ENCODE peak calls at places on chromosomes 16 and 17, in six cellular contexts. One of them, this sample, is unnamed.

GRCh38 chr17:288802-289356 is 63.7 kb downstream of the RPH3AL start:
- DNase-seq in testis: no peak
- DNase-seq in neuronal stem cell: no peak
- DNase-seq in adrenal gland: no peak
- DNase-seq in fibroblast of villous mesenchyme: no peak
- DNase-seq in hepatocyte: no peak
- DNase-seq in this sample: no peak

GRCh38 chr17:8365143-8365542 is 11.4 kb downstream of the KRABD2 start:
- DNase-seq in testis: no peak
- DNase-seq in hepatocyte: no peak
- DNase-seq in adrenal gland: no peak
- DNase-seq in neuronal stem cell: no peak
- DNase-seq in fibroblast of villous mesenchyme: no peak
- DNase-seq in this sample: no peak

GRCh38 chr17:81025756-81026155 is 9.2 kb upstream of the BAIAP2 start:
- DNase-seq in testis: no peak
- DNase-seq in adrenal gland: no peak
- DNase-seq in fibroblast of villous mesenchyme: no peak
- DNase-seq in neuronal stem cell: no peak
- DNase-seq in hepatocyte: no peak
- DNase-seq in this sample: no peak

GRCh38 chr17:1203111-1203966 is 23.6 kb upstream of the ABR start:
- DNase-seq in fibroblast of villous mesenchyme: peak; percentile 64
- DNase-seq in adrenal gland: peak; percentile 77
- DNase-seq in hepatocyte: peak; percentile 86
- DNase-seq in neuronal stem cell: peak; percentile 73
- DNase-seq in testis: peak; percentile 80
- DNase-seq in this sample: no peak

GRCh38 chr17:16415031-16415924 is at the start of gene TRPV2:
- DNase-seq in testis: no peak
- DNase-seq in adrenal gland: no peak
- DNase-seq in neuronal stem cell: no peak
- DNase-seq in hepatocyte: peak; percentile 32
- DNase-seq in fibroblast of villous mesenchyme: peak; percentile 22
- DNase-seq in this sample: no peak

GRCh38 chr17:77618731-77619130 is 339.8 kb upstream of the TNRC6C start:
- DNase-seq in hepatocyte: no peak
- DNase-seq in fibroblast of villous mesenchyme: no peak
- DNase-seq in adrenal gland: no peak
- DNase-seq in neuronal stem cell: no peak
- DNase-seq in testis: no peak
- DNase-seq in this sample: no peak

GRCh38 chr16:69166221-69166833 is 20.6 kb upstream of the SNTB2 start:
- DNase-seq in testis: peak; percentile 28
- DNase-seq in adrenal gland: no peak
- DNase-seq in hepatocyte: no peak
- DNase-seq in fibroblast of villous mesenchyme: peak; percentile 22
- DNase-seq in neuronal stem cell: no peak
- DNase-seq in this sample: no peak

GRCh38 chr16:76614255-76614654 is 337.1 kb downstream of the CNTNAP4 start:
- DNase-seq in neuronal stem cell: no peak
- DNase-seq in hepatocyte: no peak
- DNase-seq in testis: no peak
- DNase-seq in adrenal gland: no peak
- DNase-seq in fibroblast of villous mesenchyme: no peak
- DNase-seq in this sample: no peak

GRCh38 chr16:75413951-75414350 is 19.4 kb downstream of the CFDP1 start:
- DNase-seq in neuronal stem cell: no peak
- DNase-seq in adrenal gland: no peak
- DNase-seq in testis: no peak
- DNase-seq in fibroblast of villous mesenchyme: no peak
- DNase-seq in hepatocyte: no peak
- DNase-seq in this sample: no peak

GRCh38 chr16:57192720-57193486 is 6.8 kb downstream of the RSPRY1 start:
- DNase-seq in testis: no peak
- DNase-seq in neuronal stem cell: no peak
- DNase-seq in hepatocyte: no peak
- DNase-seq in fibroblast of villous mesenchyme: peak; percentile 85
- DNase-seq in adrenal gland: no peak
- DNase-seq in this sample: no peak

GRCh38 chr16:56257260-56257659 is 66.0 kb downstream of the GNAO1 start:
- DNase-seq in adrenal gland: no peak
- DNase-seq in fibroblast of villous mesenchyme: no peak
- DNase-seq in neuronal stem cell: no peak
- DNase-seq in hepatocyte: peak; percentile 59
- DNase-seq in testis: peak; percentile 68
- DNase-seq in this sample: no peak

GRCh38 chr16:12455287-12455798 is 348.3 kb downstream of the CPPED1 start:
- DNase-seq in hepatocyte: peak; percentile 86
- DNase-seq in testis: peak; percentile 75
- DNase-seq in neuronal stem cell: peak; percentile 51
- DNase-seq in adrenal gland: peak; percentile 57
- DNase-seq in fibroblast of villous mesenchyme: peak; percentile 43
- DNase-seq in this sample: no peak

GRCh38 chr16:70778901-70779309 is 22.1 kb downstream of the VAC14 start:
- DNase-seq in neuronal stem cell: peak; percentile 75
- DNase-seq in adrenal gland: peak; percentile 46
- DNase-seq in hepatocyte: peak; percentile 88
- DNase-seq in testis: peak; percentile 68
- DNase-seq in fibroblast of villous mesenchyme: peak; percentile 93
- DNase-seq in this sample: no peak

GRCh38 chr16:89201467-89202377 is 1.4 kb upstream of the SLC22A31 start:
- DNase-seq in testis: peak; percentile 83
- DNase-seq in fibroblast of villous mesenchyme: peak; percentile 67
- DNase-seq in hepatocyte: peak; percentile 95
- DNase-seq in neuronal stem cell: peak; percentile 84
- DNase-seq in adrenal gland: peak; percentile 89
- DNase-seq in this sample: no peak

GRCh38 chr16:69417537-69418199 is 6.8 kb upstream of the CYB5B start:
- DNase-seq in fibroblast of villous mesenchyme: peak; percentile 81
- DNase-seq in neuronal stem cell: no peak
- DNase-seq in hepatocyte: peak; percentile 35
- DNase-seq in testis: no peak
- DNase-seq in adrenal gland: no peak
- DNase-seq in this sample: no peak

GRCh38 chr16:70395345-70395901 is 43.5 kb downstream of the ST3GAL2 start:
- DNase-seq in testis: peak; percentile 55
- DNase-seq in neuronal stem cell: peak; percentile 48
- DNase-seq in adrenal gland: peak; percentile 54
- DNase-seq in fibroblast of villous mesenchyme: peak; percentile 50
- DNase-seq in hepatocyte: peak; percentile 78
- DNase-seq in this sample: no peak

GRCh38 chr16:57262841-57263584 is 18.0 kb downstream of the ARL2BP start:
- DNase-seq in hepatocyte: no peak
- DNase-seq in fibroblast of villous mesenchyme: no peak
- DNase-seq in testis: peak; percentile 16
- DNase-seq in neuronal stem cell: no peak
- DNase-seq in adrenal gland: no peak
- DNase-seq in this sample: no peak

GRCh38 chr16:16007743-16008111 is 58.3 kb downstream of the ABCC1 start:
- DNase-seq in neuronal stem cell: no peak
- DNase-seq in adrenal gland: no peak
- DNase-seq in fibroblast of villous mesenchyme: no peak
- DNase-seq in hepatocyte: no peak
- DNase-seq in testis: no peak
- DNase-seq in this sample: peak; percentile 32

GRCh38 chr16:25747160-25747758 is 55.5 kb downstream of the HS3ST4 start:
- DNase-seq in hepatocyte: peak; percentile 41
- DNase-seq in fibroblast of villous mesenchyme: no peak
- DNase-seq in testis: peak; percentile 16
- DNase-seq in neuronal stem cell: peak; percentile 56
- DNase-seq in adrenal gland: peak; percentile 14
- DNase-seq in this sample: no peak

GRCh38 chr16:23836404-23837291 is 865 bp downstream of the PRKCB start:
- DNase-seq in testis: peak; percentile 30
- DNase-seq in neuronal stem cell: no peak
- DNase-seq in adrenal gland: no peak
- DNase-seq in fibroblast of villous mesenchyme: no peak
- DNase-seq in hepatocyte: peak; percentile 13
- DNase-seq in this sample: peak; percentile 77

GRCh38 chr17:82019905-82020873 is 2.5 kb downstream of the CENPX start:
- DNase-seq in neuronal stem cell: peak; percentile 56
- DNase-seq in testis: peak; percentile 58
- DNase-seq in hepatocyte: peak; percentile 79
- DNase-seq in adrenal gland: peak; percentile 57
- DNase-seq in fibroblast of villous mesenchyme: peak; percentile 41
- DNase-seq in this sample: no peak

GRCh38 chr17:74353446-74354060 is 8.1 kb downstream of the BTBD17 start:
- DNase-seq in neuronal stem cell: no peak
- DNase-seq in fibroblast of villous mesenchyme: no peak
- DNase-seq in hepatocyte: no peak
- DNase-seq in testis: no peak
- DNase-seq in adrenal gland: no peak
- DNase-seq in this sample: no peak

GRCh38 chr16:2973605-2974318 is 4.6 kb downstream of the PAQR4 start:
- DNase-seq in adrenal gland: no peak
- DNase-seq in neuronal stem cell: no peak
- DNase-seq in fibroblast of villous mesenchyme: no peak
- DNase-seq in hepatocyte: no peak
- DNase-seq in testis: no peak
- DNase-seq in this sample: no peak

GRCh38 chr17:45172541-45173286 is 11.0 kb downstream of the HEXIM2 start:
- DNase-seq in testis: peak; percentile 70
- DNase-seq in hepatocyte: peak; percentile 64
- DNase-seq in neuronal stem cell: no peak
- DNase-seq in adrenal gland: peak; percentile 80
- DNase-seq in fibroblast of villous mesenchyme: peak; percentile 54
- DNase-seq in this sample: peak; percentile 96

GRCh38 chr17:1597861-1598342 is 30.7 kb downstream of the SLC43A2 start:
- DNase-seq in testis: no peak
- DNase-seq in hepatocyte: peak; percentile 57
- DNase-seq in neuronal stem cell: no peak
- DNase-seq in fibroblast of villous mesenchyme: no peak
- DNase-seq in adrenal gland: no peak
- DNase-seq in this sample: no peak

GRCh38 chr16:82627811-82628339 is 1.1 kb downstream of the CDH13 start:
- DNase-seq in neuronal stem cell: no peak
- DNase-seq in testis: no peak
- DNase-seq in adrenal gland: no peak
- DNase-seq in hepatocyte: no peak
- DNase-seq in fibroblast of villous mesenchyme: no peak
- DNase-seq in this sample: no peak
- H3K4me3 ChIP-seq in neuronal stem cell: no peak overlapping the region
- H3K4me3 ChIP-seq in testis: peak overlapping the region; percentile 2
- H3K4me3 ChIP-seq in adrenal gland: peak overlapping the region; percentile 46
- H3K4me3 ChIP-seq in hepatocyte: peak overlapping the region; percentile 42
- H3K4me3 ChIP-seq in fibroblast of villous mesenchyme: peak overlapping the region; percentile 83
- H3K4me3 ChIP-seq in this sample: no peak overlapping the region

DNA sequence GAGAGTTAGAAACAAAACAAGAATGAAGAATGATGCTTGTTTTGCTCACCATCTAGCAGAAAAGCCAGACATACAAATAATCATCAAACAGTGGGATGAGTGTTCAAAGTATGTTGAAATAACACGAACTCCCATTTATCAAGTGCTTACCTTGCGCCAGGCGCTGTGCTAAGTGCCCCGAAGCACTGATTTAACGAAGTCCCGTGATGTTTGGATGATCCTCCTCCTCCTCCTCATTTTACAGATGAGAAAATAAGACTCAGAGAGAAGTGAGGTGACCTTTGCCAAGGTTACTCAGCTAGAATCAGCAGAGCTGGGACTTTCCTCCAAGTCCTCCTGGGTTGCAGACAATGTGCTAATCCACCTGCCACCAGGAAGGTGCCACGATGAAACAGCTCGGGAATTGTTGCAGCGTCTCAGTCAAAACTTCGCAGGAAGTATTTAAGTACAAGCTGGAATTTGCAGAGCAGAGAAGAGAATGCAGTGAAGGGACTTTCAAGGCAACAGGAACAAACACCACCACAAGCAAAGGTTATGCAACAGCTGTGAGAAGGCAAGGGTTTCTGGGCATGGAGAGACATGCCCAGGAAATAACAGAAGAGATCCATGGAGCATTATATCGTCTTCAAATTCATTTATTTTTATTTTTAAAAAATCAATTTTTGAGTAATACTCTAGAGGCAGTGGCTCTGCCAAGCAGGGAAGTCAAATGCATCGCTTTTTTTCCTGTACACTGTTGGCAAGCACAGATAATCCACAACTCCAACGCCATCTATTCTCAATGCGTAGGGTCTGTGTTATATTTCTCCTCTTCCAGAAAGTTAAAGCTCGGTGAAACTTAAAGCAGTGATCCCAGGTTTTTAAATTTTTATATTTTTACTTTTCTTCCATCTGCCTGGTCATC is 11.1 kb downstream of the PRCD start:
- DNase-seq in adrenal gland: no peak
- DNase-seq in neuronal stem cell: no peak
- DNase-seq in fibroblast of villous mesenchyme: peak; percentile 82
- DNase-seq in hepatocyte: no peak
- DNase-seq in testis: no peak
- DNase-seq in this sample: no peak
- H3K4me3 ChIP-seq in adrenal gland: peak overlapping the region; percentile 21
- H3K4me3 ChIP-seq in neuronal stem cell: no peak overlapping the region
- H3K4me3 ChIP-seq in fibroblast of villous mesenchyme: peak overlapping the region; percentile 32
- H3K4me3 ChIP-seq in hepatocyte: no peak overlapping the region
- H3K4me3 ChIP-seq in testis: no peak overlapping the region
- H3K4me3 ChIP-seq in this sample: no peak overlapping the region

GRCh38 chr17:40361925-40362695 is 2.4 kb downstream of the GJD3 start:
- DNase-seq in hepatocyte: no peak
- DNase-seq in adrenal gland: no peak
- DNase-seq in testis: no peak
- DNase-seq in neuronal stem cell: no peak
- DNase-seq in fibroblast of villous mesenchyme: no peak
- DNase-seq in this sample: no peak
- H3K4me3 ChIP-seq in hepatocyte: no peak overlapping the region
- H3K4me3 ChIP-seq in adrenal gland: peak overlapping the region; percentile 57
- H3K4me3 ChIP-seq in testis: peak overlapping the region; percentile 51
- H3K4me3 ChIP-seq in neuronal stem cell: peak overlapping the region; percentile 54
- H3K4me3 ChIP-seq in fibroblast of villous mesenchyme: peak overlapping the region; percentile 62
- H3K4me3 ChIP-seq in this sample: peak overlapping the region; percentile 42

GRCh38 chr16:84763164-84763563 is 56.6 kb upstream of the CRISPLD2 start:
- DNase-seq in testis: no peak
- DNase-seq in fibroblast of villous mesenchyme: no peak
- DNase-seq in hepatocyte: no peak
- DNase-seq in neuronal stem cell: no peak
- DNase-seq in adrenal gland: no peak
- DNase-seq in this sample: no peak
- H3K4me3 ChIP-seq in testis: no peak overlapping the region
- H3K4me3 ChIP-seq in fibroblast of villous mesenchyme: no peak overlapping the region
- H3K4me3 ChIP-seq in hepatocyte: no peak overlapping the region
- H3K4me3 ChIP-seq in neuronal stem cell: no peak overlapping the region
- H3K4me3 ChIP-seq in adrenal gland: no peak overlapping the region
- H3K4me3 ChIP-seq in this sample: no peak overlapping the region

DNA sequence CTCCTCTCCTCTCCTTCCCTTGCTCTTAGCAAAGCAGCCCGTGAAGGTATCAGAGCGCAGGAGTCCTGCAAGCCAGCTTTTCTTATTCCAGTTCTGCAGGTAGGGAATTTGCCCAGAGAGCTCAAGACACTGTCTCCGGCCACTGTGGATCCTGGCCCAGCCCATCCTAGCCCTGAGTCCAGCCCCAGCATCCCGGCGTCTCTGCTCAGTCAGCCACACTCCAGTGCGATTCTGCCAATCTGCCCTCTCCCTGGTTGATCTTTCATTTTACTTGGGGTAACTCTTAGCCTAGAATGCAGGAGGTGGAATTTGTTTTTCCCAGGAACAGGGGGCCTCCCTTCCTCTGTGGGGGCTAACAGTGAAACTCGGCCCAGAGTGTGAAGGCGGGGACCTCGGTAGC is 176.9 kb upstream of the GSE1 start:
- DNase-seq in fibroblast of villous mesenchyme: no peak
- DNase-seq in neuronal stem cell: no peak
- DNase-seq in hepatocyte: no peak
- DNase-seq in testis: peak; percentile 65
- DNase-seq in adrenal gland: no peak
- DNase-seq in this sample: no peak
- H3K4me3 ChIP-seq in fibroblast of villous mesenchyme: no peak overlapping the region
- H3K4me3 ChIP-seq in neuronal stem cell: no peak overlapping the region
- H3K4me3 ChIP-seq in hepatocyte: no peak overlapping the region
- H3K4me3 ChIP-seq in testis: no peak overlapping the region
- H3K4me3 ChIP-seq in adrenal gland: no peak overlapping the region
- H3K4me3 ChIP-seq in this sample: no peak overlapping the region